ENCODE peak calls at places on chromosomes 4 and X, in eight cellular contexts. V, T, O, S, A, X, Q and F are unnamed samples.

GRCh38 chr4:182600836-182601235 is 316.4 kb downstream of the DCTD start:
- DNase-seq in V (no peak), T (no peak), O (no peak), S (no peak), A (no peak), X (no peak), Q (no peak), F (no peak)

GRCh38 chrX:140480765-140481164 is 24.1 kb downstream of the SOX3 start:
- DNase-seq in V (no peak), T (no peak), O (no peak), S (no peak), A (no peak), X (no peak), Q (no peak), F (no peak)

GRCh38 chr4:88442636-88443260 is 14.2 kb upstream of the HERC5 start:
- DNase-seq in V (no peak), T (peak; percentile 17), O (no peak), S (no peak), A (no peak), X (no peak), Q (no peak), F (no peak)

GRCh38 chrX:103446665-103447302 is 70.4 kb downstream of the BEX3 start:
- DNase-seq in V (no peak), T (peak; percentile 80), O (no peak), S (no peak), A (peak; percentile 71), X (no peak), Q (peak; percentile 18), F (no peak)

GRCh38 chr4:122635205-122635604 is 14.3 kb upstream of the IL21 start:
- DNase-seq in V (no peak), T (no peak), O (no peak), S (no peak), A (no peak), X (no peak), Q (no peak), F (no peak)

GRCh38 chr4:51895816-51896408 is 53.0 kb downstream of the DCUN1D4 start:
- DNase-seq in V (no peak), T (peak; percentile 85), O (peak; percentile 38), S (peak; percentile 75), A (peak; percentile 87), X (no peak), Q (peak; percentile 29), F (peak; percentile 32)

GRCh38 chr4:165124488-165124887 is 11.8 kb upstream of the TMEM192 start:
- DNase-seq in V (no peak), T (no peak), O (no peak), S (no peak), A (no peak), X (no peak), Q (no peak), F (no peak)

GRCh38 chrX:69031181-69031580 is 134.1 kb downstream of the PJA1 start:
- DNase-seq in V (no peak), T (peak; percentile 40), O (no peak), S (no peak), A (peak; percentile 75), X (no peak), Q (no peak), F (no peak)

GRCh38 chrX:140040397-140040796 is 75.1 kb upstream of the CXorf66 start:
- DNase-seq in V (no peak), T (no peak), O (no peak), S (no peak), A (no peak), X (no peak), Q (no peak), F (no peak)

GRCh38 chr4:1720163-1720983 is 750 bp downstream of the TMEM129 start:
- DNase-seq in V (peak; percentile 72), T (peak; percentile 54), O (peak; percentile 56), S (peak; percentile 42), A (peak; percentile 79), X (no peak), Q (peak; percentile 39), F (peak; percentile 39)

GRCh38 chr4:83855044-83855443 is 319.1 kb downstream of the GPAT3 start:
- DNase-seq in V (no peak), T (no peak), O (no peak), S (peak; percentile 54), A (no peak), X (no peak), Q (no peak), F (no peak)

GRCh38 chr4:147678796-147679549 is 5.0 kb downstream of the PRMT9 start:
- DNase-seq in V (no peak), T (peak; percentile 86), O (no peak), S (peak; percentile 68), A (peak; percentile 86), X (no peak), Q (no peak), F (no peak)
- H3K27ac ChIP-seq in V (no peak overlapping the region), T (no peak overlapping the region), O (no peak overlapping the region), S (no peak overlapping the region), A (no peak overlapping the region), X (no peak overlapping the region), Q (no peak overlapping the region), F (no peak overlapping the region)

DNA sequence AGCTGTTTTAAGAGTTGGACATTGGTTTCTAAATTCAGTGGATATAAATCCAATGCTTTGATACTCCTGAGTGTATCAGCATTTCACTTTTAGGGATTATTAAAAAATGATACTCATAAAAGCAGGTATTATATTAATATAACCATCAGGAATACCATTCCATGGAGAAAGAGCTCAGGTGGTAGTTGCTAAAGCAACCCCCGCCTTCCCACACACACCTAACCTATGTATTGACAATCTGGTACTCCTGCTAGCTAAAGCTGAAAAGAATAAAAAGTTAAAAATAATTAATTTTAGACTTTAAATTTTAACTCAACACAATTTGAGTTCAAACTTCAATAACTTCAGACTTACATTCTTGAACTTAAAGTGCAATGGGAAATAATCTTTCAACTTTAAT is 717.1 kb upstream of the HS3ST1 start:
- DNase-seq in V (no peak), T (no peak), O (no peak), S (no peak), A (no peak), X (no peak), Q (no peak), F (no peak)
- H3K27ac ChIP-seq in V (no peak overlapping the region), T (no peak overlapping the region), O (no peak overlapping the region), S (no peak overlapping the region), A (no peak overlapping the region), X (no peak overlapping the region), Q (no peak overlapping the region), F (no peak overlapping the region)

GRCh38 chr4:150367326-150367725 is 214.6 kb upstream of the MAB21L2 start:
- DNase-seq in V (no peak), T (peak; percentile 78), O (no peak), S (no peak), A (peak; percentile 78), X (no peak), Q (no peak), F (no peak)
- H3K27ac ChIP-seq in V (no peak overlapping the region), T (no peak overlapping the region), O (no peak overlapping the region), S (no peak overlapping the region), A (no peak overlapping the region), X (no peak overlapping the region), Q (no peak overlapping the region), F (no peak overlapping the region)

GRCh38 chr4:6420972-6421371 is 51.4 kb downstream of the PPP2R2C start:
- DNase-seq in V (no peak), T (no peak), O (no peak), S (no peak), A (peak; percentile 62), X (no peak), Q (no peak), F (no peak)
- H3K27ac ChIP-seq in V (no peak overlapping the region), T (no peak overlapping the region), O (no peak overlapping the region), S (no peak overlapping the region), A (no peak overlapping the region), X (no peak overlapping the region), Q (no peak overlapping the region), F (no peak overlapping the region)

GRCh38 chr4:118322831-118323502 is 29.8 kb downstream of the PRSS12 start:
- DNase-seq in V (no peak), T (no peak), O (no peak), S (no peak), A (no peak), X (no peak), Q (no peak), F (no peak)
- H3K27ac ChIP-seq in V (no peak overlapping the region), T (no peak overlapping the region), O (no peak overlapping the region), S (no peak overlapping the region), A (no peak overlapping the region), X (no peak overlapping the region), Q (no peak overlapping the region), F (no peak overlapping the region)

GRCh38 chr4:113576947-113577678 is 184.4 kb downstream of the CAMK2D start:
- DNase-seq in V (no peak), T (no peak), O (no peak), S (no peak), A (no peak), X (no peak), Q (no peak), F (no peak)

GRCh38 chr4:113572620-113573019 is 188.9 kb downstream of the CAMK2D start:
- DNase-seq in V (no peak), T (no peak), O (no peak), S (no peak), A (no peak), X (no peak), Q (no peak), F (no peak)

GRCh38 chr4:113579360-113579759 is 182.2 kb downstream of the CAMK2D start:
- DNase-seq in V (no peak), T (no peak), O (no peak), S (no peak), A (no peak), X (no peak), Q (no peak), F (no peak)

GRCh38 chr4:113574636-113575103 is 186.9 kb downstream of the CAMK2D start:
- DNase-seq in V (no peak), T (no peak), O (no peak), S (peak; percentile 80), A (no peak), X (no peak), Q (no peak), F (no peak)

DNA sequence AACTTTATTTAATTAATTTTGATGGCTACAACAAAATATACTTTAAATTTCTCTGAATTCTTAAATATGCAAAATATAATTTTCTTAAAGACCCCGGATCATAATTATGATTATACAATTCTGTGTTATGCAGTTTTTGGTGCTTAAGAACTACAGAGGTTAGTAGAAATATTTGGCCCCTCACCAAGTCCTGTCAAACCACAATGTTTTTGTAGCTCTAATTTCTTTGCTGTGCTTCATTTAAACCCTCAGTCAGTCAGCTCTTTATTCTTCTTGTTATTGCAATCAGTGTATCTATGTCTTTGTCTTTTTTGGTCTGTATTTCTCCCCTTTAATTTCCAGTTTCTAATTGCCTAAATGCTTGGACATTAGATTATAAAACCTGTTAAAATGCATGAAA is 186.1 kb downstream of the CAMK2D start:
- DNase-seq in V (no peak), T (no peak), O (no peak), S (peak; percentile 76), A (no peak), X (no peak), Q (no peak), F (no peak)
- H3K27ac ChIP-seq in V (peak overlapping the region; percentile 27), T (no peak overlapping the region), O (peak overlapping the region; percentile 0), S (no peak overlapping the region), A (no peak overlapping the region), X (no peak overlapping the region), Q (no peak overlapping the region), F (no peak overlapping the region)